ENCODE peak calls at places on chromosome 12, in five cellular contexts. One of them, this sample, is unnamed.
A peak's percentile ranks its signal among the peaks of the same experiment; 100 is the strongest.

GRCh38 chr12:104357431-104357952 is 54.0 kb downstream of the EID3 start:
- DNase-seq in Peyer's patch: no peak
- DNase-seq in stomach: no peak
- DNase-seq in SJSA1: no peak
- DNase-seq in lower lobe of right lung: no peak
- DNase-seq in this sample: no peak

GRCh38 chr12:6323340-6323994 is 13.0 kb downstream of the PLEKHG6 start:
- DNase-seq in Peyer's patch: no peak
- DNase-seq in stomach: peak; percentile 42
- DNase-seq in SJSA1: peak; percentile 89
- DNase-seq in lower lobe of right lung: no peak
- DNase-seq in this sample: peak; percentile 66

GRCh38 chr12:121189061-121189886 is 20.7 kb upstream of the P2RX4 start:
- DNase-seq in Peyer's patch: no peak
- DNase-seq in stomach: no peak
- DNase-seq in SJSA1: no peak
- DNase-seq in lower lobe of right lung: no peak
- DNase-seq in this sample: no peak

GRCh38 chr12:9701380-9702154 is 31.3 kb downstream of the CLECL1 start:
- DNase-seq in Peyer's patch: no peak
- DNase-seq in stomach: no peak
- DNase-seq in SJSA1: no peak
- DNase-seq in lower lobe of right lung: no peak
- DNase-seq in this sample: peak; percentile 15

GRCh38 chr12:25372969-25373368 is 122.2 kb upstream of the KRAS start:
- DNase-seq in Peyer's patch: no peak
- DNase-seq in stomach: no peak
- DNase-seq in SJSA1: no peak
- DNase-seq in lower lobe of right lung: no peak
- DNase-seq in this sample: no peak

GRCh38 chr12:14540801-14541462 is 26.8 kb downstream of the PLBD1 start:
- DNase-seq in Peyer's patch: no peak
- DNase-seq in stomach: no peak
- DNase-seq in SJSA1: no peak
- DNase-seq in lower lobe of right lung: no peak
- DNase-seq in this sample: no peak

GRCh38 chr12:25546318-25546717 is 6.8 kb downstream of the LMNTD1 start:
- DNase-seq in Peyer's patch: no peak
- DNase-seq in stomach: no peak
- DNase-seq in SJSA1: no peak
- DNase-seq in lower lobe of right lung: no peak
- DNase-seq in this sample: no peak

GRCh38 chr12:113392988-113393579 is 10.6 kb downstream of the SDS start:
- DNase-seq in Peyer's patch: no peak
- DNase-seq in stomach: no peak
- DNase-seq in SJSA1: no peak
- DNase-seq in lower lobe of right lung: no peak
- DNase-seq in this sample: no peak

GRCh38 chr12:24705741-24706358 is 243.1 kb downstream of the BCAT1 start:
- DNase-seq in Peyer's patch: peak; percentile 50
- DNase-seq in stomach: no peak
- DNase-seq in SJSA1: no peak
- DNase-seq in lower lobe of right lung: no peak
- DNase-seq in this sample: no peak

GRCh38 chr12:110421701-110422100 is 18.2 kb upstream of the ANAPC7 start:
- DNase-seq in Peyer's patch: no peak
- DNase-seq in stomach: no peak
- DNase-seq in SJSA1: no peak
- DNase-seq in lower lobe of right lung: no peak
- DNase-seq in this sample: no peak

GRCh38 chr12:131773582-131774221 is 54.5 kb upstream of the MMP17 start:
- DNase-seq in Peyer's patch: peak; percentile 84
- DNase-seq in stomach: no peak
- DNase-seq in SJSA1: no peak
- DNase-seq in lower lobe of right lung: no peak
- DNase-seq in this sample: no peak

GRCh38 chr12:510071-510825 is 50.5 kb downstream of the B4GALNT3 start:
- DNase-seq in Peyer's patch: peak; percentile 62
- DNase-seq in stomach: peak; percentile 66
- DNase-seq in SJSA1: no peak
- DNase-seq in lower lobe of right lung: peak; percentile 68
- DNase-seq in this sample: no peak

GRCh38 chr12:118821386-118821928 is 159.9 kb upstream of the SRRM4 start:
- DNase-seq in Peyer's patch: no peak
- DNase-seq in stomach: no peak
- DNase-seq in SJSA1: no peak
- DNase-seq in lower lobe of right lung: no peak
- DNase-seq in this sample: no peak

GRCh38 chr12:18723752-18724151 is 14.1 kb downstream of the PLCZ1 start:
- DNase-seq in Peyer's patch: no peak
- DNase-seq in stomach: no peak
- DNase-seq in SJSA1: no peak
- DNase-seq in lower lobe of right lung: no peak
- DNase-seq in this sample: no peak

GRCh38 chr12:104458645-104459555 is 2.2 kb downstream of the CHST11 start:
- DNase-seq in Peyer's patch: peak; percentile 63
- DNase-seq in stomach: no peak
- DNase-seq in SJSA1: no peak
- DNase-seq in lower lobe of right lung: peak; percentile 49
- DNase-seq in this sample: peak; percentile 13

GRCh38 chr12:129109174-129110001 is 256.1 kb downstream of the GLT1D1 start:
- DNase-seq in Peyer's patch: no peak
- DNase-seq in stomach: no peak
- DNase-seq in SJSA1: no peak
- DNase-seq in lower lobe of right lung: no peak
- DNase-seq in this sample: no peak

GRCh38 chr12:26123482-26123980 is 1.3 kb downstream of the BHLHE41 start:
- DNase-seq in Peyer's patch: no peak
- DNase-seq in stomach: no peak
- DNase-seq in SJSA1: no peak
- DNase-seq in lower lobe of right lung: no peak
- DNase-seq in this sample: no peak

GRCh38 chr12:93139028-93139665 is 210.1 kb upstream of the EEA1 start:
- DNase-seq in Peyer's patch: no peak
- DNase-seq in stomach: no peak
- DNase-seq in SJSA1: no peak
- DNase-seq in lower lobe of right lung: no peak
- DNase-seq in this sample: no peak
- H3K4me1 ChIP-seq in Peyer's patch: peaks cover 15% of the 10 kb centered on the region
- H3K4me1 ChIP-seq in stomach: peaks cover 25% of the 10 kb centered on the region
- H3K4me1 ChIP-seq in SJSA1: peaks cover 20% of the 10 kb centered on the region
- H3K4me1 ChIP-seq in lower lobe of right lung: peaks cover 37% of the 10 kb centered on the region
- H3K4me1 ChIP-seq in this sample: peaks cover 11% of the 10 kb centered on the region

GRCh38 chr12:92028039-92028709 is 117.5 kb downstream of the BTG1 start:
- DNase-seq in Peyer's patch: no peak
- DNase-seq in stomach: no peak
- DNase-seq in SJSA1: no peak
- DNase-seq in lower lobe of right lung: no peak
- DNase-seq in this sample: no peak
- H3K4me1 ChIP-seq in Peyer's patch: peaks cover 7% of the 10 kb centered on the region
- H3K4me1 ChIP-seq in stomach: peaks cover 51% of the 10 kb centered on the region
- H3K4me1 ChIP-seq in SJSA1: no peaks in the 10 kb centered on the region
- H3K4me1 ChIP-seq in lower lobe of right lung: peaks cover 45% of the 10 kb centered on the region
- H3K4me1 ChIP-seq in this sample: peaks cover 74% of the 10 kb centered on the region

GRCh38 chr12:2677142-2677880 is 117.5 kb upstream of the FKBP4 start:
- DNase-seq in Peyer's patch: no peak
- DNase-seq in stomach: no peak
- DNase-seq in SJSA1: peak; percentile 41
- DNase-seq in lower lobe of right lung: no peak
- DNase-seq in this sample: no peak
- H3K4me1 ChIP-seq in Peyer's patch: no peaks in the 10 kb centered on the region
- H3K4me1 ChIP-seq in stomach: no peaks in the 10 kb centered on the region
- H3K4me1 ChIP-seq in SJSA1: no peaks in the 10 kb centered on the region
- H3K4me1 ChIP-seq in lower lobe of right lung: no peaks in the 10 kb centered on the region
- H3K4me1 ChIP-seq in this sample: no peaks in the 10 kb centered on the region

GRCh38 chr12:79203103-79203502 is 338.5 kb downstream of the SYT1 start:
- DNase-seq in Peyer's patch: no peak
- DNase-seq in stomach: no peak
- DNase-seq in SJSA1: no peak
- DNase-seq in lower lobe of right lung: no peak
- DNase-seq in this sample: no peak
- H3K4me1 ChIP-seq in Peyer's patch: no peaks in the 10 kb centered on the region
- H3K4me1 ChIP-seq in stomach: no peaks in the 10 kb centered on the region
- H3K4me1 ChIP-seq in SJSA1: no peaks in the 10 kb centered on the region
- H3K4me1 ChIP-seq in lower lobe of right lung: no peaks in the 10 kb centered on the region
- H3K4me1 ChIP-seq in this sample: no peaks in the 10 kb centered on the region

DNA sequence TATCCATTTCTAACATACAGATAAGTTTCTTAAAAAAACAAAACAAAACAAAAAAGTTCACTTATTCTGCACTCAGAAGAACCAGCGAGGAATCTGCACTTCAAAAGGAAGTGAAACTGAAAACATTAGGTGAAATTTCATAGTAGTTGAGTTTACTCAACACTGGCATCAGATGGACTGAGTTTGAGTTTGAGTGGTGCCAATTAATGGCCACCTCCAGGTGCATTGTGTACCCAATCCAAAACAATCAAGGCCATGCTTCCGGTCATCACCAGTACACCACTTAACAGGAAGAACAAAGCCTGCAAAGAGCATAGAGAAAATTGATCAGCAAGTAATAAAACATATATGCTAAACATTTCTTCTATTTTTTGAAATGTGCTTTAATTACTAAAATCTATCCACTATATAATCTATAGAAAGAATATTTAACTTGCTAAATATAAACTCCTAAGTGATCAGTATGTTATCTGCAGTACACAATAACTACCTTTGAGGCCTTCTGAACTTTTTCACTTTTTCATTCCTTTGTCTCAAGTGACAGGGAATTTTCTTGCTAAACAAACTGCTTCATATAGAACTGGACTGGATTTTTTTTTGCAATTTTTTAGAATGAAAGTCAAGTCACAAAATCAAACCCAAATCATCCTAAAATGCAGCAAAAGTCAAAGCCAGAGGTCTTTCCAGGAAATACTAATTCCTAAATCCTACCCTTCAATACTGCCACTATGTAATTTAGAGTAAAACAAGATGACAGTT is 11.5 kb downstream of the SLC38A2 start:
- DNase-seq in Peyer's patch: no peak
- DNase-seq in stomach: no peak
- DNase-seq in SJSA1: no peak
- DNase-seq in lower lobe of right lung: no peak
- DNase-seq in this sample: no peak
- H3K4me1 ChIP-seq in Peyer's patch: peaks cover 13% of the 10 kb centered on the region
- H3K4me1 ChIP-seq in stomach: peaks cover 73% of the 10 kb centered on the region
- H3K4me1 ChIP-seq in SJSA1: peaks cover 12% of the 10 kb centered on the region
- H3K4me1 ChIP-seq in lower lobe of right lung: peaks cover 35% of the 10 kb centered on the region
- H3K4me1 ChIP-seq in this sample: peaks cover 33% of the 10 kb centered on the region

This sample was measured in CD4-positive, alpha-beta memory T cell.